ENCODE peak calls at places on chromosomes 4 and X, in nine cellular contexts. C is cardiac muscle cell, K is nephron progenitor cell, X is endothelial cell, N is hepatocyte, E is lower lobe of right lung, S is A549, R is HFF-Myc, H is BE2C. Y is an unnamed sample.

GRCh38 chrX:43646800-43647199 is 9.3 kb upstream of the MAOA start:
- DNase-seq in R (no peak), K (no peak), X (no peak), E (no peak), H (no peak), N (no peak), C (no peak), S (no peak), Y (no peak)

GRCh38 chr4:56728512-56728911 is 47.4 kb upstream of the HOPX start:
- DNase-seq in X (no peak), K (no peak), E (peak; percentile 82), N (peak; percentile 89), C (no peak), H (no peak), S (peak; percentile 11), R (peak; percentile 84), Y (no peak)

GRCh38 chr4:149707862-149708261 is 107.8 kb downstream of the IQCM start:
- DNase-seq in S (no peak), R (no peak), N (no peak), C (peak; percentile 18), E (no peak), X (no peak), K (no peak), H (no peak), Y (no peak)

GRCh38 chr4:128385199-128385598 is 97.6 kb upstream of the PGRMC2 start:
- DNase-seq in C (no peak), X (no peak), H (no peak), S (no peak), K (no peak), N (no peak), R (no peak), E (no peak), Y (no peak)

GRCh38 chr4:119300072-119300387 is 21.9 kb downstream of the FABP2 start:
- DNase-seq in C (peak; percentile 54), H (peak; percentile 12), X (peak; percentile 34), N (peak; percentile 60), R (no peak), S (no peak), E (peak; percentile 54), K (peak; percentile 43), Y (peak; percentile 19)

GRCh38 chr4:48779998-48780866 is at the start of gene FRYL:
- DNase-seq in R (peak; percentile 99), E (peak; percentile 100), H (peak; percentile 99), C (peak; percentile 100), K (peak; percentile 98), N (peak; percentile 99), S (peak; percentile 98), X (peak; percentile 98), Y (peak; percentile 96)

GRCh38 chrX:40976971-40977370 is 108.3 kb upstream of the USP9X start:
- DNase-seq in K (no peak), N (no peak), S (no peak), X (no peak), R (no peak), E (no peak), H (no peak), C (no peak), Y (no peak)

GRCh38 chr4:128376958-128377357 is 89.3 kb upstream of the PGRMC2 start:
- DNase-seq in N (no peak), K (no peak), C (no peak), R (no peak), X (no peak), S (no peak), E (no peak), H (no peak), Y (no peak)

GRCh38 chrX:70552174-70552704 is 107.6 kb downstream of the DLG3 start:
- DNase-seq in K (no peak), X (no peak), C (no peak), R (no peak), E (no peak), H (no peak), S (no peak), N (no peak), Y (no peak)

DNA sequence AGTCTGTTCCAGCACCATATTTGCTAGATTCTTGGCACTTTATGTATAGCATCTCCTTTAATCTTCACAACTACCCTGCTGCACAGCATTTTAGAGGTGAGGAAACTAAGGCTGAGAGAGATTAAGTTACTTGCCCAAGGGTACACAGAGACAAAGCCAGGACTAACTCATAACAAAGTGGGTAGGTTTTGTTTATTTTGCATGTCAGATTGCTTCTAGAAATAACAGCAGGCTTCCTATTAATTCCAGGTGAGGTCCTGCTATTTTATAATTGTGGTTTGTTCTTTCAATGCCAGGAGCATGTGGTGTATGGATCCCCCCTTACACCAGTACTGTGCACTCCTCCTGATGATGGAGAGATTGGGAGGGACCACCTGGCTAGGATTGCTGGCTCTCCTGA is 15.0 kb downstream of the TCEANC start:
- DNase-seq in X (no peak), N (no peak), S (no peak), C (no peak), R (no peak), H (no peak), E (no peak), K (no peak), Y (no peak)
- TF ChIP-seq CTCF in X (no peak), N (no peak), S (no peak), C (no peak), R (no peak), H (no peak), E (no peak), K (no peak), Y (no peak)

DNA sequence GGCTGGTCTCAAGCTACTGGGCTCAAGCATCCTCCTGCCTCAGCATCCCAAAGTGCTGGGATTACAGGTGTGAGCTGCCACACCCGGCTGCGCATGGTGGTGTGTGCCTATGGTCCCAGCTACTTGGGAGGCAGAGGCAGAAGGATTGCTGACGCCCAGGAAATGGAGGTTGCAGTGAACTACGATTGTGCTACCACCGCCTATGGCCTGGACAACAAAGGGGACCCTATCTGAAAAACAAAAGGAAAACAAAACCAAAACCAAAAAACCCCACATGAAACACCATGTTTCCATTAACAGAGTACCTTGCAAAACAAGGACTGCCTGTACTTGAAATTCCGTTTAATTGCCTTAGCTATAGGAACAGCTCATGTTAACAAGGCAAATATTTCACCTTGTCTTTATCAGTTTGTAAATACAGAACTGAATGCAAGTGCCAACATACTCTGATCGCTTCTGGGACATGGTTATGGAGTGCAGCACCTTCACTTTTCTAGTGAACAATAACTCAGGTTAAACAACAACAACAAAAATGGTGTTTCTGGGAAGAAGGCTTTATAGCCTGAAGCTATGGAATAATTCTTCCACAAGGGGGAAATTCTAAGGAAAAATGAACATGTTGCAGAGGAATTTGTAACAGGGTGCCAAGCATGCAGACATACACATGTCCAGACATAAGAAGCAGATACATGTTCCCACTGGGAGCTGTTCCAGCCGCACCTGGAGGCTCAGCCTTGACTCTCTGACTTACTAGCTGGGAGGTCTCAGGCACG is 73.2 kb upstream of the STS start:
- DNase-seq in C (no peak), H (no peak), K (no peak), S (no peak), E (no peak), N (no peak), X (no peak), R (no peak), Y (no peak)
- TF ChIP-seq CTCF in C (peak; percentile 16), H (peak; percentile 3), K (no peak), S (no peak), E (peak; percentile 7), N (peak; percentile 20), X (no peak), R (no peak), Y (peak; percentile 48)

DNA sequence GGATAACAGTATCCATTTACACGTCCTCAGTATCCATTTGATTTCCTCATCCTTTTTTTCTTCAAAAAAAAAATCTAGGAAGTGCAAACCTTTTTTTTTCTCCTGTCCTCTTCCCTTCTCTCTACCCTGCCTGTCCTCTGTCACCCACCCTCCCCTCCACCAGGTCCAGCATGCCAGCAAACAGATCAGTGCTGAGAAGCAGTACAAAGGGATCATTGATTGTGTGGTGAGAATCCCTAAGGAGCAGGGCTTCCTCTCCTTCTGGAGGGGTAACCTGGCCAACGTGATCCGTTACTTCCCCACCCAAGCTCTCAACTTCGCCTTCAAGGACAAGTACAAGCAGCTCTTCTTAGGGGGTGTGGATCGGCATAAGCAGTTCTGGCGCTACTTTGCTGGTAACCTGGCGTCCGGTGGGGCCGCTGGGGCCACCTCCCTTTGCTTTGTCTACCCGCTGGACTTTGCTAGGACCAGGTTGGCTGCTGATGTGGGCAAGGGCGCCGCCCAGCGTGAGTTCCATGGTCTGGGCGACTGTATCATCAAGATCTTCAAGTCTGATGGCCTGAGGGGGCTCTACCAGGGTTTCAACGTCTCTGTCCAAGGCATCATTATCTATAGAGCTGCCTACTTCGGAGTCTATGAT is 1.7 kb downstream of the SLC25A4 start:
- DNase-seq in X (no peak), C (no peak), K (no peak), E (no peak), H (no peak), R (no peak), S (no peak), N (no peak), Y (no peak)
- TF ChIP-seq CTCF in X (no peak), C (no peak), K (no peak), E (no peak), H (no peak), R (no peak), S (no peak), N (no peak), Y (no peak)

DNA sequence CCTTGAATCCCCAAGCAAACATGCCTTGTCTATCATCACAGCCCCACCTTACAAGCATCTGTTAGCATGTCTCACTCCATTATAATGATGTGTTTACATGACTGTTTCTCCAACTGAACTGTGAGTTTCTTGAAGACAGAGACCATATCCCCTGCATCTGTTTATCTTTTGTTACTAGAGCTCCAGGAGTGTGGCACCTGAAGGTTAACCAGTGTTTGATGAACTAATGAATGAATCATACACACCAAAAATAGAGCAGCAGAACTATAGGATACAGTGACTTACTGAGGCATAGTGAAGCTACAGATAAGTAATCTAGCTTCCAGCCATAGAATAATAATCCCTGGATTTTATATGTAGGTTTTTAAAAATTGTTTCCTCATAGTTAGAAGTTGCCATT is 331.0 kb downstream of the PCDH7 start:
- DNase-seq in X (no peak), E (no peak), C (no peak), H (no peak), S (no peak), K (no peak), R (no peak), N (no peak), Y (no peak)
- TF ChIP-seq CTCF in X (no peak), E (no peak), C (no peak), H (no peak), S (no peak), K (no peak), R (no peak), N (no peak), Y (no peak)

GRCh38 chr4:72340803-72341431 is 228.1 kb downstream of the ADAMTS3 start:
- DNase-seq in E (no peak), X (no peak), S (no peak), K (no peak), N (no peak), R (no peak), H (no peak), C (no peak), Y (no peak)
- TF ChIP-seq CTCF in E (no peak), X (peak; percentile 36), S (no peak), K (peak; percentile 14), N (no peak), R (no peak), H (peak; percentile 32), C (no peak), Y (peak; percentile 26)

DNA sequence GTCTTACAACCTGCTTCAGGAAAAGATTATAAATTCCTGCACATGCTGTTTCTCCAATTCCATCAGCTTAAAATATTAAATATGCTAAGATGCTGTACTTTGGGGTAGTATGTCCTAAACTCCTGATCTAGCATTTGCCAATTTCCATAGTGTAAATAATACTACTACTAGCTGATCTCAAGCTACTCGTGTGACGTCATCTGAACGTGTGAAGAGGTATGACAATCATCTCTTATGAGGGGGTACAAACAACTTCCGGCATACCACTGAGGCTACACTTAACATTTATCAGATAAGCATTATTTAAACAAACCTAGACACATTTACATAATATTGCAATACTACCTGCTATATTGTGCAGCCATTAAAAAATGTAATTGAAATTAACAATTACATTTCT is 52.4 kb upstream of the APELA start:
- DNase-seq in C (no peak), R (no peak), N (no peak), K (no peak), H (no peak), S (no peak), E (no peak), X (no peak), Y (no peak)
- TF ChIP-seq CTCF in C (no peak), R (no peak), N (no peak), K (no peak), H (no peak), S (no peak), E (no peak), X (no peak), Y (no peak)